ENCODE peak calls at places on chromosomes 1 and 21, in seven cellular contexts. L is RWPE1; O is mucosa of gallbladder; V is EL; N is HS-5; D is AG09309; U is CD8-positive, alpha-beta memory T cell. C is an unnamed sample.

GRCh38 chr1:27643626-27644368 is 8.8 kb upstream of the FGR start:
- DNase-seq in L (peak), O (no peak), V (peak), N (no peak), D (no peak), U (peak), C (peak)

GRCh38 chr1:147062951-147063350 is 109.3 kb downstream of the PRKAB2 start:
- DNase-seq in L (no peak), O (no peak), V (no peak), N (no peak), D (no peak), U (no peak), C (no peak)

GRCh38 chr1:29671446-29671845 is 435.1 kb downstream of the PTPRU start:
- DNase-seq in L (no peak), O (no peak), V (no peak), N (no peak), D (no peak), U (no peak), C (no peak)

GRCh38 chr1:59827055-59827643 is 12.4 kb downstream of the HOOK1 start:
- DNase-seq in L (no peak), O (no peak), V (no peak), N (no peak), D (no peak), U (no peak), C (no peak)

GRCh38 chr1:39416609-39417008 is 74.8 kb upstream of the BMP8A start:
- DNase-seq in L (no peak), O (no peak), V (no peak), N (no peak), D (no peak), U (no peak), C (no peak)

GRCh38 chr1:9235123-9235513 is 544 bp downstream of the H6PD start:
- DNase-seq in L (peak), O (no peak), V (peak), N (no peak), D (no peak), U (no peak), C (no peak)

GRCh38 chr1:3463891-3464648 is 9.6 kb downstream of the ARHGEF16 start:
- DNase-seq in L (no peak), O (no peak), V (no peak), N (no peak), D (no peak), U (no peak), C (no peak)

GRCh38 chr1:208654241-208654640 is 410.1 kb upstream of the PLXNA2 start:
- DNase-seq in L (peak), O (no peak), V (peak), N (peak), D (peak), U (no peak), C (no peak)

GRCh38 chr1:75764057-75764655 is 21.9 kb upstream of the RABGGTB start:
- DNase-seq in L (no peak), O (no peak), V (no peak), N (no peak), D (no peak), U (no peak), C (no peak)

GRCh38 chr1:23430803-23431202 is 6.3 kb upstream of the TCEA3 start:
- DNase-seq in L (no peak), O (no peak), V (no peak), N (no peak), D (no peak), U (no peak), C (no peak)

GRCh38 chr1:167121375-167122120 is 27.7 kb downstream of the STYXL2 start:
- DNase-seq in L (peak), O (peak), V (peak), N (no peak), D (no peak), U (no peak), C (peak)

GRCh38 chr1:220956861-220957605 is 77.8 kb downstream of the HLX start:
- DNase-seq in L (peak), O (peak), V (peak), N (peak), D (peak), U (no peak), C (no peak)

GRCh38 chr1:85200367-85200869 is 398 bp downstream of the SYDE2 start:
- DNase-seq in L (peak), O (peak), V (peak), N (no peak), D (no peak), U (peak), C (peak)

GRCh38 chr1:198253259-198253658 is 96.5 kb downstream of the NEK7 start:
- DNase-seq in L (no peak), O (no peak), V (no peak), N (no peak), D (no peak), U (no peak), C (no peak)

GRCh38 chr1:209202826-209203439 is 380.6 kb upstream of the CAMK1G start:
- DNase-seq in L (peak), O (no peak), V (peak), N (no peak), D (peak), U (no peak), C (no peak)

GRCh38 chr1:21663951-21664805 is 5.0 kb downstream of the RAP1GAP start:
- DNase-seq in L (no peak), O (no peak), V (no peak), N (no peak), D (no peak), U (no peak), C (no peak)

GRCh38 chr1:1910651-1911389 is 4.2 kb upstream of the CALML6 start:
- DNase-seq in L (no peak), O (no peak), V (no peak), N (no peak), D (no peak), U (no peak), C (no peak)

GRCh38 chr1:91120915-91121314 is 99.1 kb upstream of the ZNF644 start:
- DNase-seq in L (no peak), O (no peak), V (no peak), N (no peak), D (no peak), U (no peak), C (no peak)

GRCh38 chr1:27296773-27297214 is 25.2 kb upstream of the TMEM222 start:
- DNase-seq in L (peak), O (peak), V (peak), N (no peak), D (no peak), U (peak), C (no peak)

GRCh38 chr1:183365093-183365492 is 53.1 kb downstream of the NMNAT2 start:
- DNase-seq in L (no peak), O (no peak), V (no peak), N (no peak), D (no peak), U (no peak), C (no peak)

GRCh38 chr21:45478115-45478801 is 64.0 kb downstream of the SLC19A1 start:
- DNase-seq in L (peak), O (peak), V (peak), N (no peak), D (no peak), U (peak), C (peak)

GRCh38 chr1:33030575-33030974 is 6.1 kb downstream of the AK2 start:
- DNase-seq in L (no peak), O (no peak), V (peak), N (no peak), D (peak), U (no peak), C (no peak)

GRCh38 chr1:228867951-228868730 is 132.9 kb downstream of the RHOU start:
- DNase-seq in L (no peak), O (no peak), V (no peak), N (no peak), D (no peak), U (no peak), C (no peak)

GRCh38 chr1:235952950-235953615 is 86.4 kb upstream of the LYST start:
- DNase-seq in L (no peak), O (no peak), V (no peak), N (no peak), D (no peak), U (no peak), C (peak)

GRCh38 chr1:229410692-229411433 is 23.0 kb downstream of the ACTA1 start:
- DNase-seq in L (peak), O (peak), V (peak), N (peak), D (peak), U (no peak), C (no peak)

C was measured in naive thymus-derived CD4-positive, alpha-beta T cell.